ENCODE peak calls at places on chromosomes 12 and 14, in eight cellular contexts. J, P, O, G, T, F, K and V are unnamed samples.

GRCh38 chr14:100065942-100066574 is 836 bp downstream of the EVL start:
- DNase-seq in J (peak), P (no peak), T (no peak), F (peak), K (no peak), O (no peak), G (peak), V (no peak)

GRCh38 chr12:81017792-81018191 is 60.1 kb upstream of the ACSS3 start:
- DNase-seq in J (no peak), K (no peak), O (no peak), P (no peak), G (no peak), T (no peak), F (no peak), V (no peak)

GRCh38 chr12:71321130-71321529 is 118.5 kb upstream of the LGR5 start:
- DNase-seq in G (no peak), J (no peak), P (no peak), T (no peak), F (no peak), O (no peak), K (no peak), V (no peak)

GRCh38 chr14:51520087-51520486 is 131.6 kb upstream of the FRMD6 start:
- DNase-seq in T (no peak), P (no peak), J (no peak), K (no peak), F (no peak), O (peak), G (no peak), V (no peak)

GRCh38 chr12:3076730-3077571 is at the start of gene TSPAN9:
- DNase-seq in J (peak), K (peak), O (peak), P (peak), F (peak), T (no peak), G (peak), V (peak)

GRCh38 chr12:90978117-90978770 is 23.3 kb upstream of the CCER1 start:
- DNase-seq in F (no peak), G (no peak), P (no peak), K (no peak), J (no peak), T (peak), O (peak), V (peak)

GRCh38 chr12:31868980-31869379 is 90.2 kb upstream of the RESF1 start:
- DNase-seq in J (no peak), K (no peak), G (no peak), O (peak), T (peak), F (no peak), P (no peak), V (peak)

GRCh38 chr12:121779422-121779895 is 14.0 kb downstream of the RHOF start:
- DNase-seq in K (no peak), P (no peak), J (no peak), F (no peak), G (no peak), O (no peak), T (no peak), V (no peak)

GRCh38 chr14:50089213-50089612 is 27.2 kb downstream of the VCPKMT start:
- DNase-seq in P (no peak), G (no peak), T (no peak), K (no peak), J (peak), F (no peak), O (no peak), V (no peak)

GRCh38 chr12:122001379-122002209 is 20.1 kb upstream of the BCL7A start:
- DNase-seq in P (peak), F (no peak), O (no peak), J (no peak), T (no peak), K (peak), G (no peak), V (no peak)

GRCh38 chr12:2333516-2333915 is 280.7 kb downstream of the CACNA1C start:
- DNase-seq in O (no peak), K (no peak), G (no peak), P (no peak), F (no peak), J (no peak), T (no peak), V (no peak)

GRCh38 chr14:60637138-60637489 is 12.2 kb downstream of the SIX1 start:
- DNase-seq in P (no peak), T (no peak), K (no peak), J (no peak), O (no peak), G (no peak), F (no peak), V (no peak)

GRCh38 chr12:107328442-107329133 is 235.2 kb upstream of the CRY1 start:
- DNase-seq in O (peak), K (no peak), P (no peak), F (no peak), T (no peak), G (no peak), J (no peak), V (no peak)